ENCODE peak calls at places on chromosomes 4 and X, in seven cellular contexts. V is bronchial epithelial cell, R is lower lobe of right lung, P is OCI-LY7, K is tibial artery, L is upper lobe of right lung, W is heart right ventricle. U is an unnamed sample.

GRCh38 chrX:32867781-32868523 is 343.4 kb downstream of the DMD start:
- DNase-seq in L (no peak), K (no peak), P (no peak), V (no peak), R (no peak), W (no peak), U (no peak)

GRCh38 chrX:128051526-128051925 is 677 bp downstream of the ACTRT1 start:
- DNase-seq in K (no peak), P (no peak), V (no peak), R (no peak), L (no peak), W (no peak), U (no peak)

GRCh38 chr4:119661231-119661630 is 32.6 kb upstream of the PDE5A start:
- DNase-seq in P (no peak), W (no peak), K (no peak), V (no peak), R (no peak), L (no peak), U (no peak)

GRCh38 chr4:34771632-34772031 is 1472.7 kb downstream of the ARAP2 start:
- DNase-seq in V (no peak), K (no peak), W (no peak), P (no peak), R (no peak), L (no peak), U (no peak)

GRCh38 chr4:4383085-4383484 is 3.8 kb upstream of the NSG1 start:
- DNase-seq in K (no peak), R (no peak), L (no peak), P (no peak), W (no peak), V (no peak), U (no peak)

GRCh38 chr4:165537028-165537648 is 158.3 kb downstream of the CPE start:
- DNase-seq in R (no peak), K (no peak), L (no peak), P (peak), V (peak), W (peak), U (no peak)

GRCh38 chr4:95548738-95549245 is at the start of gene UNC5C:
- DNase-seq in K (peak), R (peak), W (peak), V (no peak), L (peak), P (no peak), U (no peak)

GRCh38 chr4:8507624-8508023 is 67.0 kb downstream of the TRMT44 start:
- DNase-seq in K (no peak), P (no peak), R (no peak), V (no peak), W (no peak), L (no peak), U (no peak)

GRCh38 chr4:37799941-37800554 is 26.4 kb upstream of the PGM2 start:
- DNase-seq in P (no peak), R (no peak), V (no peak), L (no peak), K (no peak), W (no peak), U (no peak)

DNA sequence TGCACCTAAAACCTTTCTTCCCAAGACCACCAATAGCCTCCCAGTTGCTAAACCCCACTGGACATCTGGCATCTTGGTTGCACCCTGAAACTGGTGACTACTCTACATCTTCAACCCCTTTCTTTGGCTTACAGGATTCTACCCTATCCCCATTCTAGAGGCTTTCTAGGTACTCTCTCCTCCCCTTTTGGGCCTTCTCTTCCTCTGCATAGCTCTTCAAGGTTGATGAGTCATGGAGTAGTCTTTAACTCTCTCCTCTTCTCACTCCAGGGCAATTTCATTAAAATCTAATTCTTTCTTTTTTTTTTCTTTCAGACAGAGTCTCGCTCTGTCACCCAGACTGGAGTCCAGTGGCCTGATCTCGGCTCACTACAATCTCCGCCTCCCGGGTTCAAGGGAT is 16.8 kb downstream of the APOO start:
- DNase-seq in L (no peak), V (no peak), K (no peak), P (no peak), W (no peak), R (no peak), U (no peak)
- H3K4me3 ChIP-seq in L (no peak), V (no peak), K (no peak), P (no peak), W (no peak), R (no peak), U (no peak)

DNA sequence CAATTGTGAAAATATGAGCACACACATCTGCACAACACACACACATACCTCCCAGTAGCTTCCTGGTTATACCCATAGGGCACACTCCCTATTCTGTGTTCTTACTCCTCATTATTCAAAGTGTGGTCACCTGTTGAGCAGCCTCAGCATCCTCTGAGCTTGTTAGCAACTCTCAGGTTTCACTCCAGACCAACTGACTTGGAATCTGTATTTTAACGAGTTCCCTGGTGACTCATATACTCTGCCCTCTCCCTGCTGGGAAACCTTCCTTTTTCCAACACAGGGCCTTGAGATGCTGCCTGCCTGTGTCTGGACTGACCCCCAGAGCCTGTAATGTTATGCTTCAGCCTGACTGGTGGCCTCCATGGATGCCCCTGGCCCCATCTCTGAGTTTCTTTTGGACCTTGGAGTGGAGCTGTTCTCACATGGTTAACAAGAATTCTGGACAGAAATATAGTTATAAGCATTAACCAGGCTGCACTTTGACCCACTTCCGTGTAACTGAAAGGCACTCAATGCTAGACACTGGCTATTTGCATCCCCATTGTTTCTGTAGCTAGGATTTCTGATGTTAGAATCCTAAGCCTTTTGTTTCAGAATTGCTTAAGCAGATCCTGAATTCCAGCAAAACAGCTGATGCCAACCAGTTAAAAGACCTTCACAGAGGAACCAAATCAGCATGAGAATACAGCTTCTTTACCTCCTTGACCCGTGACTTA is 262.6 kb downstream of the STIM2 start:
- DNase-seq in K (no peak), V (no peak), L (no peak), R (no peak), W (no peak), P (no peak), U (peak)
- H3K4me3 ChIP-seq in K (no peak), V (no peak), L (no peak), R (no peak), W (no peak), P (no peak), U (no peak)

DNA sequence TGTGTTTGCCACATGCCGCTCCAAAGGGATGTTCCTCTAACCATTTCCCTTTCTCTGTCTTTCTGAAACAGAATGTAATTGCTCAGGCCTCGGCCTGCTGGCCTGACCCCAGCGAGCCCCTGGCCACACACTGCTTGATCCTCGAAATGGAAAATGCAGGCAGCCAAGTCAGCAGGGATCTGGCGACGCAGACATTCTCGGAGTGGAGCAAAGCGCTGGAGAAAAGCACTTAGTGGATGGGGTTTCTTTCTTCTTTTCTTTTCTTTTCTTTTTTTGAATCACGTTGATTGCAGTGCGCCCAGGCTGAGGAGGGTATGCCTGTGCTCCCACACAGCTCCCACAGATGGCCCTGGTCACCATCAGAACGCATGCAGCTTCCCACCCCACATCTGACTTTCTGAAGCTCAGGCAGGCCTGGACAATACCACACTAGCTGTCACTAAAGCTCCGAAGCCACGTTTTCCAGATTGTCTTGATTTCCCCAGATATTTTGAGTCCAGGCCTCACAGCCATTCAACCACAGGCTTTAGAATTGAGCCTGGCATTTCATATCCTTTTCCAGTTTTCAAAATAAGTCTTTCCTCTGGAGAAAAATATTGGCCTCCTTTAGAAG is 113.8 kb downstream of the ENPP6 start:
- DNase-seq in W (peak), K (no peak), P (no peak), L (no peak), R (no peak), V (no peak), U (no peak)
- H3K4me3 ChIP-seq in W (no peak), K (no peak), P (no peak), L (no peak), R (no peak), V (no peak), U (no peak)

DNA sequence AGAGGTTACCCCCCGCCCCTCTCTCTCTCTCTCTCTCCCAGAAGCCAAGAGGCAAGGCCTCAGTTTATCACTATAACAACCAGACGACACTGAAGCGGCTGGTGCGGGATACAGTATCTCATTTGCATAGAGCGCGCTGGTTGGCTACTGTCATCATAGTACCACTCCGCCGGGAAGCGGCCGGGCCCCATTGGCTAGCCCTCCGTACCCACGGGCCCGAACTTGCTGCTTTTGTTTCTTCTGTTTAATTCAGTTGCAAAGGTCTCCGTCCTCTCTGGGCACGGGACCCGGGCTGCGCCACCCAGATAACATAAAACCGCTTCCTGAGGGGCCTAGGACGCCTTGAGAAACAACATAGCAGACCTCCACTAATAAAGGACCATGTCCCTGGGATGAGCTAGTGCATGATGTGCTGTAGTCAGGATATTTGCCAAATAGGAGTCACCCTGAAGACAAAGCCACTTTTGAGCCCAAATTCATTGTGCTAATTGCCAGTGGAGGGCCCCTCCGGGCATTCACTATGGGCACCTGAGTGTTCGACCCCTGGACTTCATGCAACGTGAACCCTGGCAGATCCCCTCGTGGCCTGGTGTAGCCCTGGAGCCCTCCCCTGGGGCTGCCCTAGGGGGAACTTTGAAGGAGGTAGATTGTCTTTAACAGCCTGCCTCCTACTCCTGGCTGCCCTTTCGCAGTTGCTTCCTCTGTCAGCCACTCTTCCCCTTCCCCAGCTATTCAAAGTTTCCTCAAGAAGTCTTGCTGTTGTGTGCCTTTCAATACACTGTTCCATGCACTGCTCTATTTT is at the start of gene PCYT1B:
- DNase-seq in L (peak), K (peak), V (peak), R (peak), P (no peak), W (peak), U (peak)
- H3K4me3 ChIP-seq in L (peak), K (peak), V (no peak), R (peak), P (no peak), W (peak), U (peak)

GRCh38 chrX:28584025-28584424 is 3.2 kb upstream of the IL1RAPL1 start:
- DNase-seq in R (no peak), W (no peak), P (no peak), L (no peak), K (no peak), V (no peak), U (no peak)

GRCh38 chrX:28586891-28587635 is at the start of gene IL1RAPL1:
- DNase-seq in R (no peak), V (peak), P (no peak), K (no peak), L (no peak), W (no peak), U (peak)

GRCh38 chrX:28582494-28582893 is 4.8 kb upstream of the IL1RAPL1 start:
- DNase-seq in R (no peak), L (no peak), K (no peak), W (no peak), P (no peak), V (no peak), U (no peak)

GRCh38 chrX:28586291-28586690 is 955 bp upstream of the IL1RAPL1 start:
- DNase-seq in V (no peak), R (no peak), L (no peak), K (no peak), P (no peak), W (peak), U (no peak)

GRCh38 chrX:28585767-28586166 is 1.5 kb upstream of the IL1RAPL1 start:
- DNase-seq in L (no peak), P (no peak), V (no peak), W (no peak), R (no peak), K (no peak), U (no peak)
- H3K4me3 ChIP-seq in L (no peak), P (no peak), V (no peak), W (peak), R (no peak), K (no peak), U (peak)

GRCh38 chrX:40176979-40177430 is 79.2 kb upstream of the BCOR start:
- DNase-seq in W (no peak), K (no peak), L (no peak), R (peak), P (no peak), V (no peak), U (no peak)
- H3K4me3 ChIP-seq in W (peak), K (peak), L (peak), R (peak), P (peak), V (peak), U (peak)

GRCh38 chr4:153489856-153490558 is 23.8 kb downstream of the TMEM131L start:
- DNase-seq in P (no peak), K (no peak), W (no peak), V (peak), L (no peak), R (no peak), U (no peak)
- H3K4me3 ChIP-seq in P (no peak), K (no peak), W (no peak), V (no peak), L (no peak), R (no peak), U (no peak)

DNA sequence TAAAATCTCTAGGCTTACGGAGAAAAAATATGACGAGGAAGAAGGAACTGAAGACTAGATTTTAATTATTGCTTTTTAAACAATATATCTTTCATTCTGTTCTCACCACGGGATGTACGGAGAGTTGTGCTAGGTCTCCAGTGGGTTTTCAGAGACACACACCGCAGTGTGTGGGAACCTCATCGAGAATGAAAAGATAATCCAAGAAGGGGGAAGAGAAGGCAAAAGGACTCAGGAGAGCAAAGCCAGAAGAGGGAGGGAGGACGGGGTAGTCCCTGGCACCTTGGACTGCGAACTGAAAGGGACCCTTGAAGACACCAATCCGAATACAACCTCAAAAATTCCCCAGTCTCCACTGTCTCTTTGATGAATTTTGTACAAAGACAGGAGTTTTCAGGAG is 907 bp upstream of the LEF1 start:
- DNase-seq in K (no peak), L (no peak), V (no peak), W (no peak), R (no peak), P (no peak), U (no peak)
- H3K4me3 ChIP-seq in K (no peak), L (no peak), V (no peak), W (no peak), R (no peak), P (peak), U (no peak)